ENCODE peak calls at places on chromosomes 1 and 21, in seven cellular contexts. J, H, F, U, D, A and C are unnamed samples.

GRCh38 chr1:61083014-61083798 is 845 bp downstream of the NFIA start:
- DNase-seq in J (peak), U (peak), D (no peak), F (no peak), H (no peak), A (no peak), C (no peak)

GRCh38 chr1:4652631-4653327 is 1.6 kb upstream of the AJAP1 start:
- DNase-seq in H (peak), D (no peak), U (peak), J (peak), A (peak), F (peak), C (no peak)

GRCh38 chr1:15384301-15384901 is 25.3 kb upstream of the EFHD2 start:
- DNase-seq in D (no peak), U (peak), J (no peak), F (no peak), H (no peak), A (peak), C (no peak)

GRCh38 chr1:46549697-46550681 is 1.5 kb downstream of the KNCN start:
- DNase-seq in F (peak), H (no peak), J (peak), A (peak), D (no peak), U (peak), C (no peak)

GRCh38 chr1:159211331-159212136 is 6.9 kb downstream of the ACKR1 start:
- DNase-seq in F (no peak), U (peak), H (peak), D (no peak), J (peak), A (no peak), C (no peak)

GRCh38 chr1:226711976-226712778 is 26.9 kb downstream of the ITPKB start:
- DNase-seq in U (no peak), H (no peak), A (no peak), J (peak), D (no peak), F (no peak), C (no peak)

GRCh38 chr1:221947731-221948130 is 205.8 kb upstream of the DUSP10 start:
- DNase-seq in F (no peak), A (no peak), H (no peak), J (no peak), U (peak), D (no peak), C (no peak)

GRCh38 chr1:170063109-170063826 is 11.2 kb downstream of the KIFAP3 start:
- DNase-seq in A (no peak), D (no peak), J (no peak), H (no peak), U (peak), F (peak), C (no peak)

GRCh38 chr1:197725044-197725443 is 50.2 kb downstream of the DENND1B start:
- DNase-seq in D (no peak), J (no peak), U (peak), H (no peak), A (peak), F (no peak), C (no peak)

GRCh38 chr1:48207131-48207530 is 15.4 kb upstream of the SLC5A9 start:
- DNase-seq in D (no peak), U (no peak), H (no peak), J (no peak), A (no peak), F (no peak), C (no peak)

GRCh38 chr1:34736711-34737110 is 18.1 kb upstream of the GJB5 start:
- DNase-seq in A (no peak), J (no peak), F (no peak), H (no peak), D (no peak), U (no peak), C (no peak)

GRCh38 chr1:209674957-209675566 is at the start of gene G0S2:
- DNase-seq in J (no peak), A (peak), F (no peak), D (no peak), U (peak), H (peak), C (no peak)

GRCh38 chr1:119827010-119827409 is 15.8 kb upstream of the REG4 start:
- DNase-seq in F (no peak), U (no peak), H (no peak), A (no peak), D (no peak), J (no peak), C (no peak)

GRCh38 chr1:11967028-11967547 is 13.2 kb upstream of the MFN2 start:
- DNase-seq in F (no peak), D (no peak), J (no peak), U (peak), H (peak), A (peak), C (no peak)

GRCh38 chr1:43573066-43573799 is 42.5 kb downstream of the PTPRF start:
- DNase-seq in J (no peak), U (peak), D (no peak), H (no peak), F (no peak), A (peak), C (no peak)

GRCh38 chr1:29134695-29135028 is 11.0 kb upstream of the TMEM200B start:
- DNase-seq in U (no peak), H (no peak), F (no peak), A (no peak), J (no peak), D (no peak), C (no peak)

GRCh38 chr21:42400525-42400924 is 3.2 kb upstream of the UBASH3A start:
- DNase-seq in A (no peak), J (no peak), F (peak), U (no peak), H (no peak), D (no peak), C (no peak)

GRCh38 chr1:173479649-173480048 is 2.5 kb downstream of the PRDX6 start:
- DNase-seq in H (no peak), U (peak), D (no peak), J (no peak), A (peak), F (no peak), C (no peak)

GRCh38 chr1:219171192-219171935 is 2.3 kb upstream of the LYPLAL1 start:
- DNase-seq in J (no peak), F (no peak), H (no peak), A (no peak), D (no peak), U (peak), C (no peak)

GRCh38 chr1:15507278-15507677 is 16.7 kb downstream of the CASP9 start:
- DNase-seq in J (no peak), D (no peak), U (no peak), H (no peak), A (no peak), F (no peak), C (no peak)

GRCh38 chr1:31099283-31100063 is 34.0 kb upstream of the PUM1 start:
- DNase-seq in D (no peak), J (no peak), A (no peak), H (no peak), U (no peak), F (no peak), C (no peak)

GRCh38 chr1:90821793-90822359 is 104.8 kb upstream of the BARHL2 start:
- DNase-seq in F (no peak), J (no peak), U (no peak), D (no peak), H (no peak), A (no peak), C (no peak)

GRCh38 chr1:83029916-83030315 is 969.0 kb downstream of the TTLL7 start:
- DNase-seq in J (no peak), U (peak), F (no peak), D (no peak), A (peak), H (no peak), C (no peak)

GRCh38 chr1:248820041-248820585 is 5.6 kb downstream of the SH3BP5L start:
- DNase-seq in F (no peak), D (peak), U (no peak), J (no peak), A (no peak), H (no peak), C (no peak)

GRCh38 chr1:11281518-11282331 is 8.7 kb downstream of the UBIAD1 start:
- DNase-seq in D (no peak), F (peak), H (no peak), U (peak), J (no peak), A (peak), C (peak)

GRCh38 chr1:96660503-96660902 is 61.1 kb upstream of the PTBP2 start:
- DNase-seq in U (peak), D (no peak), F (peak), J (no peak), A (peak), H (no peak), C (no peak)

GRCh38 chr1:245704765-245705164 is 550.0 kb downstream of the KIF26B start:
- DNase-seq in U (peak), D (no peak), H (no peak), A (peak), F (peak), J (no peak), C (no peak)

GRCh38 chr1:202860744-202861419 is 28.1 kb downstream of the RABIF start:
- DNase-seq in H (peak), A (peak), F (no peak), U (peak), J (peak), D (no peak), C (peak)

GRCh38 chr1:95146637-95147036 is 29.5 kb downstream of the TLCD4 start:
- DNase-seq in J (no peak), H (no peak), U (no peak), F (no peak), D (no peak), A (no peak), C (no peak)

GRCh38 chr1:79193211-79194079 is 186.9 kb upstream of the ADGRL4 start:
- DNase-seq in D (no peak), A (peak), F (peak), J (no peak), U (peak), H (no peak), C (no peak)

GRCh38 chr1:168301664-168302320 is 21.1 kb downstream of the TBX19 start:
- DNase-seq in A (peak), H (no peak), U (peak), J (no peak), F (peak), D (no peak), C (no peak)

GRCh38 chr1:224433041-224433670 is 1.4 kb downstream of the WDR26 start:
- DNase-seq in U (peak), D (peak), A (peak), J (peak), H (peak), F (peak), C (no peak)

GRCh38 chr1:224430511-224431113 is 4.0 kb downstream of the WDR26 start:
- DNase-seq in U (peak), H (no peak), A (peak), D (no peak), F (peak), J (peak), C (no peak)

GRCh38 chr1:224432141-224432540 is 2.5 kb downstream of the WDR26 start:
- DNase-seq in H (no peak), A (peak), J (no peak), D (no peak), U (no peak), F (no peak), C (no peak)

GRCh38 chr1:224432672-224433040 is 1.9 kb downstream of the WDR26 start:
- DNase-seq in U (peak), D (no peak), F (peak), H (no peak), A (peak), J (peak), C (no peak)

DNA sequence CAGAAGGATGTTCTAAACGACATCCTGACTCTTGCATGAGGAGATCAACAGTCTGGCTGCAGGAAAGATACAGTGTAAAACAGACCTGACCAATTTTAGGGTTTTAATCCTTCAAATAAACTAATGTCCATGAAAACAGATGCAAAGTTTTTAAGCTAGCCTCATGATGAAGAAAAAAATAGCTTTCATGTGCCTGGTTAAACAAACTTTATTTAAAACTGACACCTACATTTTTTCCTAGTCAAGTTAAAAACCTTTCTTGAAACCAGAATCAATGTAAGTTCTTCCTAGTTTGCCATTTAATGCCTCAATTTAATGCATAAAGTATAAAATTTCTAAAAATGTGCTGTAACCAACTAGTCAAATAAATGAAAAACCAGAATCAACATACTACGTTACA is 2.9 kb downstream of the WDR26 start:
- DNase-seq in H (no peak), D (no peak), J (no peak), U (no peak), A (no peak), F (no peak), C (no peak)
- H3K4me3 ChIP-seq in H (no peak), D (peak), J (peak), U (peak), A (peak), F (peak), C (peak)

GRCh38 chr1:156912310-156912709 is 8.1 kb upstream of the LRRC71 start:
- DNase-seq in J (no peak), D (no peak), H (no peak), A (no peak), U (no peak), F (no peak), C (no peak)
- H3K4me3 ChIP-seq in J (no peak), D (no peak), H (no peak), A (no peak), U (no peak), F (no peak), C (no peak)

DNA sequence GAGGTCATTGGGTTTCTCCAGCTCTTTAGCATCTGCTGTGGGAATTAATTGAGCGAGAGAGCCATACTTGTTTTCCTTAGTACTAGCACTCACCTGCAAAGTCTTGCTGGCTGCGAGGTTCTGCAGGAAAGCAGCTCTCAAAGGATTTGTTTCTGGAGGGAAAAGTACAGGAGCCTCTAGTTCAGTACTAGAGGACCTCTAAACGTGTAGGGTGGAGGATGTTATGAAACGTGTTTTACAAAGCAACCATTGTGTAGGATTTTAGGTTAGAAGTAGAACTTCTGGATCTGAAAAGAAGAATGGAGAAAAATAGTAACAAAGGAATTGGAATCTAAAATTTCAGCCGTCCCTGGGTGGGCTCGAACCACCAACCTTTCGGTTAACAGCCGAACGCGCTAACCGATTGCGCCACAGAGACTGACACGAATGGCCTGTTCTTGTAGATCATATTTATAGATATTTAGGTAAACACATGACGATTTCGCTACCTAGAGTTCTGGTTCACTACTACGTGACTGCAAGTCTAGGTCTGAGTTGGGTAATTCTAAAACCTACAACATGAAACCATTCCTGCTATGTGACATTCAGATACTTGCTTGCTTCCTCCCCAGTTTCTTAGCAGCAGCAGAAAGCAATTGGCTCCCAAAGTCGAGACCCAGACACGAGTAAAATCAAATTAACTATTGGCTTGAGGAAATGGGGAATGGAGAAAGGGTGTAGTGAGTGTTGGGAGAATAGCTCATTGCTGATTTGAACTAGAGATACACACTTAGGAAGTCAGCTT is 60.2 kb upstream of the CFAP126 start:
- DNase-seq in F (peak), H (no peak), D (no peak), A (peak), U (peak), J (peak), C (no peak)
- H3K4me3 ChIP-seq in F (peak), H (no peak), D (no peak), A (peak), U (peak), J (peak), C (peak)

DNA sequence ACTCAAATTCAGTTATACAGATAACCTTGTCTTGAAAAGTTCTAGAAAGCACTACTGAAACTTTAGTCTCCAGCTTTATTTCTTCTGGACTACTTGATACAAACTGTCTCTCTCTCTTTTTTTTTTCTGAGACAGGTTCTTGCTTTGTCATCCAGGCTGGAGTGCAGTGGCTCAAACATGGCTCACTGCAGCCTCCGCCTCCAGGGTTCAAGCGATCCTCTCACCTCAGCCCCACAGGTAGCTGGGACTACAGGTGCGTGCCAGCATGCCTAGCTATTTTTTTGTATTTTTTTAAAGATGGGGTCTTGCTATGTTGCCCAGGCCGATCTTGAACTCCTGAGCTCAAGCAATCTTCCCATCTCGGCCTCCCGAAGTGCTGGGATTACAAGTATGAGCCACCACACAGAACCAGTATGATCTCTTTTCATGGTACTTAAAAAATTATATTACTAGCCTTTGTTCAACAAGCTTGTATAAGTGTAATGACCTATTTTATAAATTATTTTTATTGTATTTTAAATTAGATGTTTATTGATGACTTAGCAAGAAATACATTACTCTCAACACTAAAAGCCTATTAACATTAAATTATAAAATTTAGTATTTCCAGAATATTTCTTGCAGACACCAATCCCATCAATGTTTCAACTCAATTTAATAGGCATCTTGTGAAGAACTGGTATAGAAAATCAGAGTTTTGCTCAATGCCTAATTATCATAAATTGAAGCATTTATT is 36.1 kb upstream of the MTF2 start:
- DNase-seq in H (no peak), F (no peak), D (no peak), A (no peak), J (no peak), U (no peak), C (no peak)
- H3K4me3 ChIP-seq in H (no peak), F (no peak), D (no peak), A (no peak), J (peak), U (no peak), C (no peak)

DNA sequence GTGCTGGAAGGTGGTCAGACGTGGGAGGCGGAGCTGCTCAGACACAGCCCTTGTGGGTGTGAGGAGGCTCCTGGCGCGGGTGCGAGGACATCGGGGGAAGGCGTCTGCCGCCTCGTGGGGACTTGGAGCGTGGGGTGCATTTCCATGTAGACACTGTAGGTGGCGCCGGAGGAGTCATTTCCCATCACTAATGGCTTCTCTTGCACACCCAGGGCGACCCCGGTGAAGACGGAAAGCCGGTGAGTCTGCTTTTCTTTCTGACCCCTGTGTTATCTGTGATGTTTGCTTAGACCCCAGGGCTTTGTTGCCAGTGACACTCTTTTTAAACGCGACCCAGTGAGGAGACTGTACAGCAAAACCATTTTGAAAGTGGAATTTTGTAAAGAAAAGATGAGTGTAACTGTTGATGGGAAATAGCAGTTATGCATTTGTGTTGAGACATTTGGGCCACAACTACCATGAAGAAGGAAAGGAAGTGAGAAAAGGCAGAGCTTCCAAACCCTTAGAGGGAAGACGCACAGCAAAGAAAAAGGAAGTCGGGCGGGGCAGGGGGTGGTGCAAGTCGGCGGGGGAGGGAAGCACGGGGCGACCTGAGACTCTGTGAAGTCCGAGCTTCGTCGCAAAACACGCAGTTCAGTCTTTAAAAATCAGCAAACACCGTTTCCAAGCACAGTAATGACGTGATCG is 64.0 kb downstream of the SLC19A1 start:
- DNase-seq in H (peak), A (peak), J (peak), D (no peak), F (peak), U (peak), C (no peak)
- H3K4me3 ChIP-seq in H (no peak), A (no peak), J (peak), D (peak), F (no peak), U (no peak), C (peak)

GRCh38 chr1:98669355-98670296 is 8.1 kb downstream of the SNX7 start:
- DNase-seq in J (no peak), D (no peak), U (peak), A (peak), F (no peak), H (no peak), C (no peak)
- H3K4me3 ChIP-seq in J (no peak), D (peak), U (no peak), A (no peak), F (no peak), H (no peak), C (no peak)

DNA sequence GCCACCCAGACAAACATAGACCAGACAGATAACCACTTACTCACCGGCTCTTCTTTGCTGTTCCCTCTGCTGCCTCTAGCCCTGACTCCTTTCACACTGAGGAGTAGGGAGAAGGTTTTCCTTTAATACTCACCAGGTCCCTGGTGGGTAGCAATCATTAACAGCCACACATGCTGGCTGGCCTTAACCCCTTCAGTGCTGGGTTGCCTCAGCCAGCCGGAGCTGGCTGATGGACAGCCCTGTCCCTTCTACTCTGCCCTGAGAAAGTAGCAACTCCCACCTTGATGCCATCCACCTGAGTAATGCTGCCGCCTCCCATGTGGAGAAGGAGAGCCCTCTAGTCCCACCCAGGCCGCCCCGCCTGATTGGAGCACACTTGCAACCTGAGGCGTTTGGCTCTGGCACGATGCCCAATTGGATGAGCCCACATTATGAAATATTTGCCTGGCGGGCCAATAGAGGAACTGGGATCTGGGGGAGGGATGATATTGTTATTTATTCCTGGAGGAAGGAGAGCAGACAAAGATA is 71.6 kb downstream of the PLEKHA6 start:
- DNase-seq in F (no peak), H (peak), J (no peak), A (no peak), D (peak), U (peak), C (peak)
- H3K4me3 ChIP-seq in F (no peak), H (peak), J (no peak), A (no peak), D (peak), U (no peak), C (peak)